ENCODE peak calls at places on chromosomes 13 and 19, in six cellular contexts. S is coronary artery; E is kidney epithelial cell; N is MG63; F is lower lobe of right lung; R is activated CD4-positive, CD25-positive, alpha-beta regulatory T cell. L is an unnamed sample.

GRCh38 chr19:10260141-10260584 is 8.1 kb downstream of the MRPL4 start:
- DNase-seq in E (no peak), R (no peak), S (no peak), F (peak), N (no peak), L (no peak)

GRCh38 chr19:35231956-35232746 is 3.6 kb upstream of the FAM187B start:
- DNase-seq in E (no peak), R (no peak), S (no peak), N (no peak), F (no peak), L (no peak)

GRCh38 chr19:50801107-50801506 is 10.9 kb downstream of the ACP4 start:
- DNase-seq in E (no peak), R (no peak), F (no peak), S (no peak), N (no peak), L (no peak)

GRCh38 chr19:29811125-29812079 is at the start of gene CCNE1:
- DNase-seq in N (peak), F (peak), S (peak), R (peak), E (peak), L (peak)

GRCh38 chr19:30314805-30315155 is 57.4 kb upstream of the ZNF536 start:
- DNase-seq in R (no peak), F (no peak), S (peak), N (no peak), E (no peak), L (no peak)

GRCh38 chr13:96075953-96076543 is 13.9 kb upstream of the HS6ST3 start:
- DNase-seq in E (no peak), F (no peak), S (no peak), N (no peak), R (no peak), L (no peak)

GRCh38 chr13:44199627-44200207 is 173.9 kb upstream of the SERP2 start:
- DNase-seq in N (no peak), E (no peak), R (no peak), S (no peak), F (no peak), L (no peak)

GRCh38 chr13:30856004-30856790 is 49.9 kb upstream of the MEDAG start:
- DNase-seq in F (no peak), E (no peak), R (no peak), S (no peak), N (no peak), L (no peak)

GRCh38 chr13:50511877-50512332 is 331.6 kb downstream of the DLEU7 start:
- DNase-seq in F (no peak), E (no peak), S (no peak), R (no peak), N (no peak), L (no peak)

GRCh38 chr13:105825071-105825470 is 710.4 kb downstream of the EFNB2 start:
- DNase-seq in N (no peak), E (no peak), R (no peak), S (no peak), F (no peak), L (no peak)

GRCh38 chr19:33755314-33756020 is 41.2 kb upstream of the KCTD15 start:
- DNase-seq in S (no peak), E (no peak), F (no peak), N (no peak), R (no peak), L (no peak)

GRCh38 chr19:30360378-30361106 is 11.6 kb upstream of the ZNF536 start:
- DNase-seq in N (no peak), S (no peak), E (no peak), F (no peak), R (no peak), L (no peak)

GRCh38 chr19:46269085-46269484 is 27.8 kb upstream of the HIF3A start:
- DNase-seq in E (no peak), S (no peak), N (no peak), F (no peak), R (no peak), L (no peak)